ENCODE peak calls at places on chromosomes 16 and 17, in ten cellular contexts. I is BJ; C is mucosa of descending colon; D is dermis microvascular lymphatic vessel endothelial cell; S is choroid plexus epithelial cell; R is fibroblast of pulmonary artery; V is effector CD4-positive, alpha-beta T cell; Q is A549; H is Calu3; G is cardiac septum. E is an unnamed sample.

GRCh38 chr16:85542548-85542927 is 70.6 kb upstream of the GSE1 start:
- DNase-seq in R (no peak), V (no peak), Q (no peak), C (no peak), H (no peak), I (no peak), G (no peak), S (no peak), D (no peak), E (no peak)

GRCh38 chr16:81987121-81987520 is 24.1 kb downstream of the SDR42E1 start:
- DNase-seq in H (no peak), D (no peak), R (no peak), Q (no peak), V (no peak), I (no peak), G (no peak), S (no peak), C (no peak), E (no peak)

GRCh38 chr17:64426584-64426983 is 22.3 kb upstream of the MILR1 start:
- DNase-seq in C (no peak), D (no peak), G (no peak), I (no peak), S (no peak), H (no peak), V (no peak), Q (no peak), R (no peak), E (no peak)

GRCh38 chr17:67474081-67474661 is 97.1 kb downstream of the PITPNC1 start:
- DNase-seq in I (peak), D (no peak), Q (no peak), C (no peak), V (no peak), H (no peak), G (no peak), R (peak), S (peak), E (no peak)

GRCh38 chr16:81319221-81319912 is 4.6 kb downstream of the GAN start:
- DNase-seq in G (no peak), H (no peak), R (peak), S (peak), Q (peak), C (no peak), I (no peak), D (no peak), V (no peak), E (no peak)

GRCh38 chr17:8857919-8858318 is 9.6 kb downstream of the PIK3R6 start:
- DNase-seq in Q (no peak), D (no peak), R (peak), I (peak), H (no peak), V (no peak), G (peak), S (peak), C (no peak), E (no peak)

GRCh38 chr16:3858809-3859208 is 21.7 kb downstream of the CREBBP start:
- DNase-seq in I (no peak), H (no peak), Q (no peak), C (no peak), V (no peak), S (no peak), R (no peak), D (no peak), G (no peak), E (no peak)

GRCh38 chr17:6231886-6232767 is 161.9 kb downstream of the WSCD1 start:
- DNase-seq in I (no peak), C (no peak), G (no peak), S (peak), R (no peak), H (peak), V (no peak), Q (no peak), D (no peak), E (no peak)

GRCh38 chr17:79664925-79665738 is 54.3 kb upstream of the RBFOX3 start:
- DNase-seq in S (no peak), R (peak), I (no peak), G (peak), Q (no peak), H (peak), D (peak), V (no peak), C (peak), E (no peak)

GRCh38 chr16:75092777-75093176 is 23.8 kb downstream of the LDHD start:
- DNase-seq in Q (no peak), S (no peak), C (peak), V (no peak), D (no peak), I (no peak), G (no peak), H (peak), R (no peak), E (no peak)

GRCh38 chr16:11198817-11199216 is 57.2 kb downstream of the SOCS1 start:
- DNase-seq in S (no peak), V (no peak), Q (peak), G (no peak), R (no peak), I (no peak), D (no peak), C (peak), H (peak), E (no peak)

GRCh38 chr16:89020068-89020924 is 43.3 kb upstream of the CBFA2T3 start:
- DNase-seq in H (no peak), D (no peak), S (no peak), G (no peak), C (peak), V (no peak), Q (no peak), R (no peak), I (no peak), E (peak)

GRCh38 chr17:17728550-17729251 is 47.4 kb downstream of the RAI1 start:
- DNase-seq in H (peak), G (no peak), D (no peak), V (no peak), C (no peak), S (no peak), Q (peak), I (no peak), R (no peak), E (no peak)

GRCh38 chr17:10177921-10178788 is 20.3 kb downstream of the GAS7 start:
- DNase-seq in R (peak), H (no peak), S (peak), D (no peak), C (no peak), Q (no peak), G (no peak), I (no peak), V (no peak), E (no peak)